ENCODE peak calls at places on chromosomes 7 and 10, in seven cellular contexts. N is HCT116, T is neural progenitor cell, L is fibroblast of lung, X is hepatocyte, P is H1, Y is mammary epithelial cell. A is an unnamed sample. For H3K36me3, the result is how much of the 10 kb centered on the place peaks cover.

GRCh38 chr10:132953428-132953827 is 11.1 kb upstream of the CFAP46 start:
- DNase-seq in N (no peak), T (no peak), L (no peak), X (no peak), P (no peak), Y (no peak), A (no peak)

GRCh38 chr7:34165927-34166550 is 260.7 kb downstream of the BMPER start:
- DNase-seq in N (peak), T (peak), L (peak), X (peak), P (no peak), Y (peak), A (no peak)

GRCh38 chr7:2019693-2020511 is 212.8 kb downstream of the MAD1L1 start:
- DNase-seq in N (no peak), T (no peak), L (peak), X (peak), P (no peak), Y (no peak), A (peak)

GRCh38 chr7:151769189-151769821 is 107.6 kb downstream of the PRKAG2 start:
- DNase-seq in N (no peak), T (no peak), L (no peak), X (no peak), P (no peak), Y (no peak), A (no peak)

GRCh38 chr10:27490807-27491206 is 13.3 kb upstream of the RAB18 start:
- DNase-seq in N (no peak), T (no peak), L (no peak), X (peak), P (no peak), Y (peak), A (no peak)

GRCh38 chr7:43584200-43584586 is 1.3 kb downstream of the STK17A start:
- DNase-seq in N (no peak), T (peak), L (peak), X (peak), P (no peak), Y (peak), A (no peak)

GRCh38 chr7:37738338-37738737 is 54.8 kb downstream of the GPR141 start:
- DNase-seq in N (no peak), T (no peak), L (peak), X (no peak), P (no peak), Y (no peak), A (no peak)

GRCh38 chr7:15625456-15625855 is 61.0 kb downstream of the MEOX2 start:
- DNase-seq in N (no peak), T (no peak), L (no peak), X (no peak), P (no peak), Y (no peak), A (no peak)

GRCh38 chr7:100720320-100720644 is at the start of gene EPO:
- DNase-seq in N (no peak), T (peak), L (no peak), X (no peak), P (peak), Y (no peak), A (no peak)

GRCh38 chr7:100722480-100723212 is 2.4 kb downstream of the EPO start:
- DNase-seq in N (no peak), T (no peak), L (no peak), X (no peak), P (no peak), Y (no peak), A (no peak)

GRCh38 chr7:100719523-100720319 is 547 bp upstream of the EPO start:
- DNase-seq in N (no peak), T (no peak), L (peak), X (no peak), P (no peak), Y (peak), A (no peak)

GRCh38 chr7:100721505-100721812 is 1.2 kb downstream of the EPO start:
- DNase-seq in N (no peak), T (no peak), L (no peak), X (no peak), P (no peak), Y (no peak), A (no peak)

GRCh38 chr7:100720645-100721504 is 607 bp downstream of the EPO start:
- DNase-seq in N (no peak), T (peak), L (no peak), X (no peak), P (peak), Y (no peak), A (no peak)
- TF ChIP-seq EZH2 in N (no peak), T (peak), L (peak), X (peak), P (peak), Y (peak), A (peak)

DNA sequence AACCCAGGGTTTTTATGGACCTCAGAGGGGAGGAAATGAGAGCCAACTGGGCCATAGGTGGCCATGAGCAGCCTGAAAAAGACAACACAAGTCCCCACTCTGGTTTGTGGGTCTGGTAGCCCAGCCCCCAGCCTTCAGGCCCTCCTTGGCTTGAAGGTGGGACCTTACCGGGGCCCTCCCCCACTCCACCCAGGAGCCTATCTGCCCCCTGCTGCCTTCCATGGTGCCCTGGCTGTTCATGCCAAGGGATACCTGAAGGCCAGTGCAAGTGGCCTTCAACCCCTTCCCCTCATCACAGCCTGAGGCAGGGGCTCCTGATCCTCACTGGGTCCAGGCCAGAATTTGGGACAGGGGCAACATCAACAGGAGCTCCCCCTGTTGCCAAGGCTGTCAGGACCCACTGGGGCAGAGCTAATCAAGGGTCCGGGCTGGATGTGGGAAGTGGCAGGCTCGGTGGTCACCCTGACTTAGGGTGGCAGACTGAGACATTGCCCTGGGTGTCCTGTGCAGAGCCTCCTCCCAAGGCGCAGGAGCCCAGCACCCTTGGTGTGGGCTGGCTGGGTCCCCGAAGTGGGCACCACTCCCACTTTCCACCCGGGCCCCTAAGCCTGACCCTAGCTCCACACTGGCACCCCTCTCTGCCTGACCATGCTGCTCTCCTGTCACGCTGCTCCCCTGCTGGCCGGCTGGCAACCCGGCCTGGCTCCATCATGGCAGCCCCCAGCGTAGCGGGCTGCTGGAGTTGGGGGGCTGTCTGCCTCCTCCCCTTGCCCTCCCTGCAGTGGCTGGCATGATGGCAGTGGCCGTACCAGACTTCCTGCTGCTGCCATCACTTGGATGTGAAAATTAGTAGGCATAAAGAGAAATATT is 6.4 kb downstream of the WDFY4 start:
- DNase-seq in N (no peak), T (no peak), L (no peak), X (no peak), P (peak), Y (no peak), A (no peak)
- H3K36me3 ChIP-seq in N (under half), T (under half), L (under half), X (under half), P (under half), Y (under half), A (under half)

GRCh38 chr10:110646417-110647135 is 2.4 kb downstream of the RBM20 start:
- DNase-seq in N (no peak), T (no peak), L (no peak), X (no peak), P (no peak), Y (no peak), A (no peak)

GRCh38 chr10:110642204-110642979 is 1.7 kb upstream of the RBM20 start:
- DNase-seq in N (no peak), T (no peak), L (no peak), X (no peak), P (no peak), Y (no peak), A (no peak)

GRCh38 chr10:110644598-110645462 is 694 bp downstream of the RBM20 start:
- DNase-seq in N (no peak), T (peak), L (no peak), X (no peak), P (no peak), Y (no peak), A (no peak)

GRCh38 chr10:110642980-110643655 is 1.0 kb upstream of the RBM20 start:
- DNase-seq in N (no peak), T (peak), L (no peak), X (peak), P (peak), Y (no peak), A (no peak)

DNA sequence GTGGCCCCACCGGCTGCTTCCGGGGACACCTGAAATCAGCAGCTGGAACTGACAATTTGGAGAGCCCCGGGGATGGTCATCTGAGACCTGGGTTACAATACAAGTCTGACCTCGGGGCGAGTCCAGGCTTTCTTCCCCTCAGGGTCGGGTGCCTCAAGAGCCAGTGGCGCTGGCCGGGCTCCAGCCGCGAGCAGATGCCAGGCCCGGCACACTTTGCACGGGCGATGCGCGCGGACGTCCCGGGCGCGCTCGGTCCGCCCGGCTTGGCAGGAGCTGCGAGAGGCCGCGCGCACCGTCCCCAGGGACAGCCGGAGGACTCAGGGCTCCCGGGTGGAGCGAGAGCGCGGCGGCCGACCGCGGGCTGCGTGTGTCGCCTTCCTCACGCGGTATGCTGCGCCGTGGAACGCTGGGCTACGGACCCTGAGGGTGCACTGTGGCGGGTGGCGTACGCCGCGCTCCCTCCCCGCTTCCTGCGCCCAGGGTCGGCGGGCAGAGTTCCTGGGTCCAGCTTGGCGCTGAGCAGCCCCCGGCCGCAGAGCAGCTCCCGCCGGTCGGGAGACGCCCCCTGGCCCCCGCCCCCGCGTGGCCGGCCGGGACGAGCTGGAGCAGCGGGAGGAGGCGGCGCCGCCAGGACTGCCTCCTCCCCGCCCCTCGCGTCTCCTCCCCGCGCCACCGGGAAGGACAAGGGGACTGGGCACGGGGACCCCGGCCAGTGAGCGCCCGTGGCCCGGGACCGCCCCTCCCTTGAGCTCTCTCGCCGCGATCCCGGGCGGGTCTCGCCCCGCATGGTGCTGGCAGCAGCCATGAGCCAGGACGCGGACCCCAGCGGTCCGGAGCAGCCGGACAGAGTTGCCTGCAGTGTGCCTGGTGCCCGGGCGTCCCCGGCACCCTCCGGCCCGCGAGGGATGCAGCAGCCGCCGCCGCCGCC is at the start of gene RBM20:
- DNase-seq in N (no peak), T (peak), L (no peak), X (peak), P (peak), Y (peak), A (no peak)
- TF ChIP-seq EZH2 in N (no peak), T (peak), L (no peak), X (no peak), P (peak), Y (no peak), A (no peak)

GRCh38 chr7:100879685-100880261 is 4.9 kb downstream of the SRRT start:
- DNase-seq in N (no peak), T (peak), L (no peak), X (no peak), P (no peak), Y (no peak), A (no peak)
- H3K36me3 ChIP-seq in N (under half), T (under half), L (under half), X (under half), P (under half), Y (under half), A (half or more)

GRCh38 chr7:6530626-6531491 is 20.4 kb downstream of the GRID2IP start:
- DNase-seq in N (no peak), T (peak), L (no peak), X (no peak), P (peak), Y (no peak), A (no peak)
- TF ChIP-seq EZH2 in N (no peak), T (peak), L (no peak), X (no peak), P (no peak), Y (no peak), A (peak)

DNA sequence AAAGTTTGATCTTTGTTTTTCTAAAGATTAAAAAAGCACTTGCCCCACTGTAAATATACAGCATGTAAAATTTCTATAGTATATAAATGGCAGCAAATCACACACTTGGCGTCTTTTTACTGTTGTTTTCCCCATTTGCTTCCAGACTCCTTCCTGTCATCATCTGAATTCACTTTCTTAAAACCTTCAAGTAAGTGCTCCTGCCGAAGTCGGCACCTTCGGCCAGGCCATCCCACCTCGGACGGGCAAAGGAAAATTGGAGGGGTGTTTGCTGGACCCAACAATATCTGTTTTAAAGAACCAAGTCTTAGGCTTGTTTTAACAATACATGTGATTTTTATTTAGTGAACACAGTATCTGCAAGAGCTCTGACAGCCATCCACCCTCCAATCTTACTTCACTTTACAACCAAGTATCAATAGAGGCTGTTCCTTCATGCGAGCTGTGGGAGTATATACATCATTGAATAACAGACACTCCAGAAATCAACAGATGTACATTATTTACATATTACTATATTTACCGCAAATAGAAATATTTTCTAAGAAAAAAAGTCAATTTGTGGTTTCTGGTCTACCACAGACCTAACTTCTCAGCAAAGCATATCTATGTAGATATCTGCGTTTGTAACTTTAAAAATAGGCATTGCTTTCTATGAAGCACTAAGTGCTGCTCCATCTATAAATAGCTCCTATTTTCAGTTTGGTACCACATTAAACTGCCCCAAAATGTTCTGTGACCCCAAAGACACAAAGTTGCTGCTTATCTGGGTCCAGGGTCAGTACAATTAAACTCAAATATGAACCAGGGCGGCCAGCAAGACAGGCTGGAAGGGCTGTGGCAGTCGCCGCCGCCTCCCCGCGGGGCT is 110.7 kb downstream of the CYTH3 start:
- DNase-seq in N (no peak), T (no peak), L (no peak), X (no peak), P (no peak), Y (no peak), A (no peak)
- H3K36me3 ChIP-seq in N (under half), T (under half), L (under half), X (under half), P (under half), Y (under half), A (under half)

DNA sequence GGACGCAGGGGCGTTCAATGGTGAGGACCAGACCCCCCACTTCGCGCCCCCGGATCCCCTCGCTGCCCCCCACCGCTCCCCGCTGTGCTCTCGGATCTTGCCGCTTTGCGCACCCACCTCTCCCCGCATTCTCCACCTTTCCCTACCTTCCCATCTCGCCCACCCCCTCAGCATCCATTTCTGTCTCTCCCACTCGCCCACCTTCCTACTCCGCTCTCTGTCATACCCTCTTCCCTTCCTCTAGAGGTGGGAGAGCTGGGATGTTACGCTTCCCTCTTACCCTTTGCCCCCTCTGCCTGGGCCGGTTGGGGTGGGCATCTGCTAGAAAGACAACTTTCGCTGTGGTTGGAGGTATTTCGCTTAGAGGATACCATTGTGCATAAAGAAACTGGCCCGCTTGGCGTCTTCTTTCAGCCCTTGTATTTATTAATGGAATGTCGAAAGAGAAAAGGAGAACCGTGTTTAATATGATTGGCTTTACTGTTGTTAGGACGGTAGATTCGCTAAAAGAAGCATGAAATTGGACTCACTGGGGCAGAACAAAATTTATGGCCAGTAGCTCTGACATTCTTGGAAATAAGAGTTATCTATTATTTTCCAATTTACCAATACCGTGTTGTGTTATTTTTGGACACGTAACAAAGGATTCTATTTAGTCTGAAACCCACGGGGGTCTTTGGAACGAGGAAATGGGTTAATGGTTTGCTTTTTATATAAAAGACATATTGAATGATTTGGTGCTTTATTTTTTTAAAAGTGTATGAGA is 873 bp downstream of the PRKAR2B start:
- DNase-seq in N (no peak), T (peak), L (no peak), X (no peak), P (no peak), Y (no peak), A (no peak)
- TF ChIP-seq EZH2 in N (no peak), T (no peak), L (no peak), X (no peak), P (no peak), Y (peak), A (peak)